ENCODE peak calls at places on chromosomes 5 and 9, in four cellular contexts. S, V, T and Q are unnamed samples.

GRCh38 chr5:34838785-34839714 is at the start of gene TTC23L:
- DNase-seq in T (peak), V (peak), S (peak), Q (peak)

GRCh38 chr9:136740971-136741884 is 1.5 kb downstream of the LCN10 start:
- DNase-seq in S (no peak), T (no peak), V (no peak), Q (no peak)

GRCh38 chr5:109409061-109409843 is 522 bp downstream of the PJA2 start:
- DNase-seq in S (peak), T (peak), V (peak), Q (peak)

GRCh38 chr5:126917918-126918623 is 112.3 kb downstream of the MARCHF3 start:
- DNase-seq in T (peak), S (peak), V (no peak), Q (peak)

GRCh38 chr5:177309351-177310191 is 2.1 kb downstream of the MXD3 start:
- DNase-seq in V (no peak), S (peak), T (peak), Q (peak)

GRCh38 chr9:98263482-98264357 is 8.3 kb upstream of the TBC1D2 start:
- DNase-seq in V (peak), S (peak), T (peak), Q (peak)

GRCh38 chr5:140978987-140979386 is 12.7 kb downstream of the PCDHAC2 start:
- DNase-seq in V (no peak), S (no peak), T (no peak), Q (no peak)

GRCh38 chr9:88191451-88191850 is 53.2 kb upstream of the SPATA31C2 start:
- DNase-seq in V (no peak), T (no peak), S (no peak), Q (no peak)

GRCh38 chr9:7376838-7377237 is 422.7 kb downstream of the DMAC1 start:
- DNase-seq in T (no peak), V (no peak), S (no peak), Q (no peak)

GRCh38 chr9:104997536-104997935 is 69.6 kb upstream of the ABCA1 start:
- DNase-seq in S (no peak), V (no peak), T (peak), Q (no peak)

GRCh38 chr9:69149321-69149807 is 24.7 kb upstream of the TJP2 start:
- DNase-seq in S (no peak), V (no peak), T (peak), Q (no peak)

GRCh38 chr9:133527444-133527920 is 2.7 kb upstream of the MYMK start:
- DNase-seq in V (no peak), T (no peak), S (peak), Q (no peak)

GRCh38 chr5:6373081-6373846 is 5.1 kb downstream of the MED10 start:
- DNase-seq in S (no peak), T (no peak), V (no peak), Q (no peak)

GRCh38 chr9:101462558-101462957 is 27.0 kb upstream of the ALDOB start:
- DNase-seq in S (no peak), V (no peak), T (peak), Q (no peak)

GRCh38 chr5:136251502-136251901 is 58.5 kb upstream of the SMIM32 start:
- DNase-seq in S (no peak), V (no peak), T (no peak), Q (no peak)

GRCh38 chr5:96408276-96408777 is 24.7 kb downstream of the PCSK1 start:
- DNase-seq in S (no peak), T (peak), V (no peak), Q (peak)

GRCh38 chr9:91495450-91495849 is 71.8 kb upstream of the NFIL3 start:
- DNase-seq in T (peak), S (no peak), V (no peak), Q (no peak)

GRCh38 chr9:85521331-85522197 is 220.2 kb downstream of the AGTPBP1 start:
- DNase-seq in T (no peak), V (peak), S (no peak), Q (peak)

GRCh38 chr9:16426716-16427115 is 443.8 kb downstream of the BNC2 start:
- DNase-seq in V (no peak), S (no peak), T (peak), Q (no peak)

GRCh38 chr9:89523948-89524347 is 26.0 kb upstream of the SEMA4D start:
- DNase-seq in T (no peak), S (no peak), V (no peak), Q (no peak)

GRCh38 chr5:114782869-114783268 is 386.8 kb downstream of the TRIM36 start:
- DNase-seq in T (no peak), S (no peak), V (peak), Q (no peak)

GRCh38 chr5:160787247-160787646 is 64.8 kb downstream of the ATP10B start:
- DNase-seq in S (peak), V (no peak), T (no peak), Q (no peak)

GRCh38 chr9:37300620-37301368 is 121.7 kb upstream of the GRHPR start:
- DNase-seq in V (no peak), T (peak), S (no peak), Q (no peak)

GRCh38 chr5:146722361-146722779 is 156.2 kb downstream of the PPP2R2B start:
- DNase-seq in T (no peak), S (no peak), V (no peak), Q (no peak)

GRCh38 chr5:141567513-141568117 is 51.2 kb downstream of the DIAPH1 start:
- DNase-seq in T (peak), S (peak), V (no peak), Q (peak)

GRCh38 chr9:111902396-111903147 is 6.0 kb downstream of the UGCG start:
- DNase-seq in T (peak), V (no peak), S (no peak), Q (no peak)

GRCh38 chr9:135297716-135298075 is 181.9 kb upstream of the PPP1R26 start:
- DNase-seq in T (no peak), S (no peak), V (no peak), Q (no peak)

GRCh38 chr9:87107072-87107471 is 159.8 kb upstream of the GAS1 start:
- DNase-seq in T (no peak), S (no peak), V (no peak), Q (no peak)

GRCh38 chr5:167639213-167639612 is 652.2 kb upstream of the WWC1 start:
- DNase-seq in S (no peak), T (peak), V (no peak), Q (no peak)

GRCh38 chr9:114417511-114417910 is 29.7 kb upstream of the AKNA start:
- DNase-seq in V (no peak), S (no peak), T (peak), Q (no peak)

GRCh38 chr9:35616681-35617459 is 1.3 kb downstream of the CD72 start:
- DNase-seq in S (peak), V (no peak), T (peak), Q (peak)

GRCh38 chr5:72951850-72952468 is 3.9 kb upstream of the FCHO2 start:
- DNase-seq in S (no peak), V (no peak), T (peak), Q (no peak)

GRCh38 chr5:39376293-39376714 is 12.0 kb upstream of the C9 start:
- DNase-seq in V (no peak), S (peak), T (peak), Q (peak)

GRCh38 chr9:69760278-69760610 is 433 bp upstream of the PTAR1 start:
- DNase-seq in V (no peak), S (no peak), T (no peak), Q (no peak)